ENCODE peak calls at places on chromosomes 3 and 15, in ten cellular contexts. L is cardiac muscle cell; U is stimulated activated CD4-positive, alpha-beta T cell treated with anti-CD3 and anti-CD28 coated beads, Interleukin-1b, Interleukin-23, amount 100 ng/mL, for 48 hours; B is kidney epithelial cell; Y is occipital lobe; T is OCI-LY7; Q is GM19239; A is activated CD4-positive, alpha-beta T cell treated with anti-CD3 and anti-CD28 coated beads, Interleukin-2, amount 50 U/mL, for 24 hours; V is NCI-H1930; C is NCI-H1694. H is an unnamed sample.

GRCh38 chr15:90967206-90967605 is 12.5 kb downstream of the RCCD1 start:
- DNase-seq in L (no peak), U (no peak), B (no peak), Y (no peak), T (no peak), Q (no peak), A (no peak), V (no peak), C (no peak), H (no peak)

GRCh38 chr3:123002100-123002748 is 25.3 kb downstream of the SEMA5B start:
- DNase-seq in L (no peak), U (no peak), B (no peak), Y (no peak), T (no peak), Q (no peak), A (no peak), V (no peak), C (no peak), H (no peak)

GRCh38 chr15:88636039-88636438 is 2.8 kb upstream of the ISG20 start:
- DNase-seq in L (no peak), U (peak; percentile 65), B (no peak), Y (no peak), T (no peak), Q (no peak), A (no peak), V (no peak), C (no peak), H (no peak)

GRCh38 chr3:157429703-157430102 is 6.9 kb upstream of the PTX3 start:
- DNase-seq in L (peak; percentile 46), U (no peak), B (no peak), Y (no peak), T (no peak), Q (no peak), A (no peak), V (no peak), C (no peak), H (no peak)

GRCh38 chr3:143150979-143151726 is 31.6 kb downstream of the CHST2 start:
- DNase-seq in L (peak; percentile 69), U (no peak), B (no peak), Y (no peak), T (no peak), Q (no peak), A (no peak), V (no peak), C (no peak), H (no peak)

GRCh38 chr15:90845201-90845949 is 23.0 kb upstream of the FURIN start:
- DNase-seq in L (peak; percentile 67), U (peak; percentile 87), B (peak; percentile 75), Y (no peak), T (peak; percentile 71), Q (no peak), A (no peak), V (no peak), C (no peak), H (no peak)

GRCh38 chr3:197511853-197512635 is 43.7 kb downstream of the BDH1 start:
- DNase-seq in L (no peak), U (no peak), B (no peak), Y (no peak), T (no peak), Q (no peak), A (no peak), V (no peak), C (no peak), H (no peak)

GRCh38 chr3:181302960-181303359 is 313.4 kb upstream of the DNAJC19 start:
- DNase-seq in L (no peak), U (no peak), B (no peak), Y (no peak), T (no peak), Q (no peak), A (no peak), V (peak; percentile 31), C (no peak), H (no peak)

GRCh38 chr3:174483254-174483653 is 375.9 kb upstream of the NAALADL2 start:
- DNase-seq in L (no peak), U (no peak), B (no peak), Y (no peak), T (no peak), Q (no peak), A (no peak), V (no peak), C (no peak), H (no peak)

GRCh38 chr15:69629631-69630161 is 177.1 kb downstream of the RPLP1 start:
- DNase-seq in L (no peak), U (peak; percentile 42), B (no peak), Y (no peak), T (no peak), Q (no peak), A (no peak), V (no peak), C (no peak), H (no peak)

GRCh38 chr3:140597364-140597763 is 80.5 kb upstream of the TRIM42 start:
- DNase-seq in L (no peak), U (no peak), B (no peak), Y (no peak), T (no peak), Q (no peak), A (no peak), V (no peak), C (no peak), H (no peak)

GRCh38 chr3:116188231-116188785 is 257.0 kb downstream of the LSAMP start:
- DNase-seq in L (no peak), U (no peak), B (no peak), Y (no peak), T (no peak), Q (no peak), A (no peak), V (no peak), C (no peak), H (no peak)

GRCh38 chr3:153414972-153415371 is 252.9 kb downstream of the RAP2B start:
- DNase-seq in L (no peak), U (no peak), B (no peak), Y (no peak), T (no peak), Q (no peak), A (no peak), V (no peak), C (no peak), H (no peak)

GRCh38 chr3:14322667-14323295 is 79.6 kb upstream of the SLC6A6 start:
- DNase-seq in L (no peak), U (no peak), B (no peak), Y (no peak), T (no peak), Q (no peak), A (no peak), V (no peak), C (no peak), H (no peak)

GRCh38 chr15:84699538-84700191 is 16.3 kb downstream of the SEC11A start:
- DNase-seq in L (no peak), U (no peak), B (no peak), Y (no peak), T (no peak), Q (no peak), A (no peak), V (no peak), C (no peak), H (no peak)

GRCh38 chr3:106049876-106050275 is 181.1 kb upstream of the CBLB start:
- DNase-seq in L (no peak), U (no peak), B (no peak), Y (no peak), T (no peak), Q (no peak), A (no peak), V (no peak), C (no peak), H (no peak)

GRCh38 chr3:39423571-39423970 is 17.1 kb downstream of the RPSA start:
- DNase-seq in L (no peak), U (no peak), B (no peak), Y (no peak), T (no peak), Q (no peak), A (no peak), V (no peak), C (no peak), H (no peak)

GRCh38 chr3:120113128-120114116 is 19.2 kb upstream of the GSK3B start:
- DNase-seq in L (peak; percentile 34), U (no peak), B (peak; percentile 72), Y (no peak), T (no peak), Q (no peak), A (no peak), V (no peak), C (no peak), H (no peak)

GRCh38 chr3:51947215-51947900 is 5.2 kb downstream of the PARP3 start:
- DNase-seq in L (no peak), U (no peak), B (no peak), Y (no peak), T (no peak), Q (no peak), A (no peak), V (no peak), C (no peak), H (no peak)

GRCh38 chr15:69017978-69018377 is 3.5 kb downstream of the NOX5 start:
- DNase-seq in L (no peak), U (no peak), B (no peak), Y (no peak), T (no peak), Q (no peak), A (no peak), V (no peak), C (no peak), H (no peak)

H was measured in GM12892.